ENCODE peak calls at places on chromosomes 5 and 9, in six cellular contexts. One of them, this sample, is unnamed.

GRCh38 chr5:10762178-10762775 is 1.2 kb upstream of the DAP start:
- DNase-seq in HCT116: no peak
- DNase-seq in IMR-90: no peak
- DNase-seq in heart right ventricle: peak; percentile 39
- DNase-seq in transverse colon: peak; percentile 39
- DNase-seq in heart left ventricle: peak; percentile 61
- DNase-seq in this sample: peak; percentile 86

GRCh38 chr5:131394128-131394527 is 130.3 kb downstream of the CDC42SE2 start:
- DNase-seq in HCT116: no peak
- DNase-seq in IMR-90: peak; percentile 69
- DNase-seq in heart left ventricle: no peak
- DNase-seq in transverse colon: no peak
- DNase-seq in heart right ventricle: no peak
- DNase-seq in this sample: no peak

GRCh38 chr5:126503602-126504104 is 80.4 kb downstream of the GRAMD2B start:
- DNase-seq in heart right ventricle: no peak
- DNase-seq in HCT116: no peak
- DNase-seq in IMR-90: peak; percentile 28
- DNase-seq in transverse colon: no peak
- DNase-seq in heart left ventricle: peak; percentile 50
- DNase-seq in this sample: no peak

GRCh38 chr5:135251099-135251498 is 147.9 kb downstream of the MACROH2A1 start:
- DNase-seq in transverse colon: no peak
- DNase-seq in IMR-90: no peak
- DNase-seq in HCT116: no peak
- DNase-seq in heart left ventricle: no peak
- DNase-seq in heart right ventricle: no peak
- DNase-seq in this sample: no peak

GRCh38 chr5:107215581-107215980 is 455.2 kb downstream of the EFNA5 start:
- DNase-seq in transverse colon: no peak
- DNase-seq in heart left ventricle: no peak
- DNase-seq in heart right ventricle: no peak
- DNase-seq in IMR-90: peak; percentile 4
- DNase-seq in HCT116: no peak
- DNase-seq in this sample: no peak

GRCh38 chr5:104706570-104706969 is 1144.0 kb upstream of the NUDT12 start:
- DNase-seq in transverse colon: no peak
- DNase-seq in heart left ventricle: no peak
- DNase-seq in IMR-90: no peak
- DNase-seq in heart right ventricle: no peak
- DNase-seq in HCT116: no peak
- DNase-seq in this sample: no peak

GRCh38 chr5:93273176-93273575 is 307.8 kb downstream of the NR2F1-AS1 start:
- DNase-seq in HCT116: no peak
- DNase-seq in heart right ventricle: no peak
- DNase-seq in heart left ventricle: no peak
- DNase-seq in transverse colon: no peak
- DNase-seq in IMR-90: peak; percentile 84
- DNase-seq in this sample: peak; percentile 43

GRCh38 chr5:169301386-169301930 is 519 bp upstream of the SLIT3 start:
- DNase-seq in IMR-90: no peak
- DNase-seq in heart right ventricle: no peak
- DNase-seq in HCT116: no peak
- DNase-seq in heart left ventricle: peak; percentile 41
- DNase-seq in transverse colon: no peak
- DNase-seq in this sample: no peak

GRCh38 chr5:93831449-93831848 is 90.0 kb upstream of the POU5F2 start:
- DNase-seq in heart right ventricle: no peak
- DNase-seq in HCT116: no peak
- DNase-seq in IMR-90: peak; percentile 94
- DNase-seq in transverse colon: no peak
- DNase-seq in heart left ventricle: no peak
- DNase-seq in this sample: peak; percentile 39

GRCh38 chr5:167332291-167332690 is 959.2 kb upstream of the WWC1 start:
- DNase-seq in heart right ventricle: no peak
- DNase-seq in heart left ventricle: no peak
- DNase-seq in HCT116: no peak
- DNase-seq in transverse colon: no peak
- DNase-seq in IMR-90: no peak
- DNase-seq in this sample: no peak

GRCh38 chr9:136051568-136052432 is 43.3 kb downstream of the NACC2 start:
- DNase-seq in HCT116: peak; percentile 83
- DNase-seq in IMR-90: peak; percentile 94
- DNase-seq in heart right ventricle: peak; percentile 52
- DNase-seq in transverse colon: peak; percentile 84
- DNase-seq in heart left ventricle: peak; percentile 66
- DNase-seq in this sample: peak; percentile 90

GRCh38 chr5:72280655-72281069 is 39.4 kb downstream of the MRPS27 start:
- DNase-seq in IMR-90: peak; percentile 66
- DNase-seq in heart left ventricle: no peak
- DNase-seq in heart right ventricle: no peak
- DNase-seq in HCT116: peak; percentile 39
- DNase-seq in transverse colon: no peak
- DNase-seq in this sample: peak; percentile 37

GRCh38 chr5:124746252-124746915 is at the start of gene ZNF608:
- DNase-seq in transverse colon: peak; percentile 29
- DNase-seq in IMR-90: peak; percentile 78
- DNase-seq in heart right ventricle: no peak
- DNase-seq in HCT116: no peak
- DNase-seq in heart left ventricle: no peak
- DNase-seq in this sample: peak; percentile 89

GRCh38 chr5:6158974-6159863 is 219.1 kb downstream of the MED10 start:
- DNase-seq in heart left ventricle: no peak
- DNase-seq in IMR-90: peak; percentile 21
- DNase-seq in transverse colon: no peak
- DNase-seq in heart right ventricle: no peak
- DNase-seq in HCT116: no peak
- DNase-seq in this sample: no peak

GRCh38 chr5:68259696-68260095 is 44.1 kb downstream of the PIK3R1 start:
- DNase-seq in heart right ventricle: no peak
- DNase-seq in IMR-90: no peak
- DNase-seq in heart left ventricle: no peak
- DNase-seq in transverse colon: no peak
- DNase-seq in HCT116: no peak
- DNase-seq in this sample: no peak

GRCh38 chr5:43242196-43242595 is 50.2 kb downstream of the NIM1K start:
- DNase-seq in HCT116: no peak
- DNase-seq in transverse colon: no peak
- DNase-seq in IMR-90: no peak
- DNase-seq in heart right ventricle: no peak
- DNase-seq in heart left ventricle: no peak
- DNase-seq in this sample: no peak

GRCh38 chr9:86859056-86859455 is 88.2 kb downstream of the GAS1 start:
- DNase-seq in HCT116: no peak
- DNase-seq in heart right ventricle: no peak
- DNase-seq in transverse colon: no peak
- DNase-seq in IMR-90: no peak
- DNase-seq in heart left ventricle: no peak
- DNase-seq in this sample: no peak

GRCh38 chr5:147628054-147628895 is 118.4 kb upstream of the DPYSL3 start:
- DNase-seq in heart left ventricle: peak; percentile 31
- DNase-seq in IMR-90: peak; percentile 55
- DNase-seq in heart right ventricle: no peak
- DNase-seq in transverse colon: peak; percentile 61
- DNase-seq in HCT116: peak; percentile 64
- DNase-seq in this sample: peak; percentile 70

GRCh38 chr5:464446-464842 is 21.5 kb downstream of the EXOC3 start:
- DNase-seq in heart right ventricle: no peak
- DNase-seq in heart left ventricle: no peak
- DNase-seq in transverse colon: peak; percentile 8
- DNase-seq in HCT116: no peak
- DNase-seq in IMR-90: no peak
- DNase-seq in this sample: peak; percentile 39

GRCh38 chr9:84950879-84951811 is 281.6 kb downstream of the NTRK2 start:
- DNase-seq in transverse colon: no peak
- DNase-seq in heart right ventricle: no peak
- DNase-seq in IMR-90: no peak
- DNase-seq in heart left ventricle: no peak
- DNase-seq in HCT116: no peak
- DNase-seq in this sample: no peak

GRCh38 chr9:78707481-78707977 is 410.6 kb downstream of the PSAT1 start:
- DNase-seq in heart left ventricle: no peak
- DNase-seq in HCT116: no peak
- DNase-seq in IMR-90: peak; percentile 74
- DNase-seq in heart right ventricle: no peak
- DNase-seq in transverse colon: no peak
- DNase-seq in this sample: peak; percentile 91

GRCh38 chr5:61706751-61707150 is 374.7 kb downstream of the ZSWIM6 start:
- DNase-seq in HCT116: no peak
- DNase-seq in IMR-90: no peak
- DNase-seq in heart left ventricle: no peak
- DNase-seq in heart right ventricle: no peak
- DNase-seq in transverse colon: no peak
- DNase-seq in this sample: no peak

GRCh38 chr5:151825445-151825844 is 53.7 kb downstream of the G3BP1 start:
- DNase-seq in transverse colon: peak; percentile 57
- DNase-seq in heart left ventricle: peak; percentile 44
- DNase-seq in heart right ventricle: no peak
- DNase-seq in IMR-90: peak; percentile 69
- DNase-seq in HCT116: peak; percentile 36
- DNase-seq in this sample: peak; percentile 57

GRCh38 chr9:127878001-127878651 is 651 bp upstream of the AK1 start:
- DNase-seq in transverse colon: no peak
- DNase-seq in HCT116: no peak
- DNase-seq in heart left ventricle: no peak
- DNase-seq in heart right ventricle: no peak
- DNase-seq in IMR-90: no peak
- DNase-seq in this sample: peak; percentile 31

GRCh38 chr9:129677456-129677855 is 12.0 kb downstream of the PRRX2 start:
- DNase-seq in transverse colon: no peak
- DNase-seq in HCT116: no peak
- DNase-seq in heart right ventricle: no peak
- DNase-seq in IMR-90: no peak
- DNase-seq in heart left ventricle: no peak
- DNase-seq in this sample: no peak

GRCh38 chr5:149285153-149285552 is 13.5 kb downstream of the AFAP1L1 start:
- DNase-seq in heart right ventricle: no peak
- DNase-seq in heart left ventricle: no peak
- DNase-seq in IMR-90: no peak
- DNase-seq in transverse colon: no peak
- DNase-seq in HCT116: no peak
- DNase-seq in this sample: no peak
- H3K4me3 ChIP-seq in heart right ventricle: no peak overlapping the region
- H3K4me3 ChIP-seq in heart left ventricle: no peak overlapping the region
- H3K4me3 ChIP-seq in IMR-90: no peak overlapping the region
- H3K4me3 ChIP-seq in transverse colon: no peak overlapping the region
- H3K4me3 ChIP-seq in HCT116: no peak overlapping the region
- H3K4me3 ChIP-seq in this sample: no peak overlapping the region

DNA sequence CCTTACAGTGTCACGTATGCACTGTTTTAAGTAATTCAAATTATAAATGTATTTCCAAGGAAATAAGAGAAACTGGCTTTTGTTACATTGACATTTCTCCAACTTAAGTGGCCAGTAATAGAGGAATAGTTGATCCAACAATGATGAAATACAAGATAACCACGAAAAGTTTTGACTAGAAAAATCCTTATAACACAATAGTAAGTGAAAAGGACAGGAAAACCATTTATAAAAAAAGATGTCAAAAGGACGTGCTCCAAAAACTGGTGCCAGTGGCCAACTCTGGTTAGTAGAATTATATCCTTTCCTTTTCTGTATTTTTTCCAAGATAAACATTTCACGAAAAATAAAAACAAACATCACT is 210.9 kb downstream of the GAPVD1 start:
- DNase-seq in heart left ventricle: no peak
- DNase-seq in heart right ventricle: no peak
- DNase-seq in transverse colon: no peak
- DNase-seq in HCT116: no peak
- DNase-seq in IMR-90: no peak
- DNase-seq in this sample: no peak
- H3K4me1 ChIP-seq in heart left ventricle: peaks cover 20% of the 10 kb centered on the region
- H3K4me1 ChIP-seq in heart right ventricle: peaks cover 41% of the 10 kb centered on the region
- H3K4me1 ChIP-seq in transverse colon: no peaks in the 10 kb centered on the region
- H3K4me1 ChIP-seq in HCT116: no peaks in the 10 kb centered on the region
- H3K4me1 ChIP-seq in IMR-90: peaks cover 21% of the 10 kb centered on the region
- H3K4me1 ChIP-seq in this sample: peaks cover 24% of the 10 kb centered on the region

DNA sequence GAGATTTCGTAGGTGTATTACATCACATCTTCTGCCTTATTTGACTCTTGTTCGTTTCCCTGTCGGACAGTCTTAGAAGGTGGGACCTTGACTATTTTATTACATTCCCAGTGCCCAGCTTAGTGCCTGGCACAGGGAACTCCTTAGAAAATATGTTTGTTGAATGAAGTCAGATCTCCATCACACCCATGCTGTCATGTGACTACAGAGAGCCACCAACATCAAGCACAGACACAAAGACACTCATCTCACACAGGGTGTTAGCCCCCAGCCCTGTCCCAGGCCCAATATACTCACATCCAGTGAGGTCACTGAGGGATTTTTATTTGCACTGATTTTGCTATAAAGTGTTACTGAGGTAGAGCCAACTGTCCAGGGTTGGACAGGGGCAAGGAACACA is 692 bp upstream of the SRA1 start:
- DNase-seq in IMR-90: no peak
- DNase-seq in transverse colon: no peak
- DNase-seq in heart left ventricle: no peak
- DNase-seq in heart right ventricle: no peak
- DNase-seq in HCT116: no peak
- DNase-seq in this sample: no peak
- H3K4me3 ChIP-seq in IMR-90: no peak overlapping the region
- H3K4me3 ChIP-seq in transverse colon: no peak overlapping the region
- H3K4me3 ChIP-seq in heart left ventricle: no peak overlapping the region
- H3K4me3 ChIP-seq in heart right ventricle: no peak overlapping the region
- H3K4me3 ChIP-seq in HCT116: peak overlapping the region; percentile 82
- H3K4me3 ChIP-seq in this sample: peak overlapping the region; percentile 78

GRCh38 chr9:36136894-36137391 is 410 bp downstream of the GLIPR2 start:
- DNase-seq in HCT116: no peak
- DNase-seq in IMR-90: no peak
- DNase-seq in heart left ventricle: no peak
- DNase-seq in heart right ventricle: peak; percentile 45
- DNase-seq in transverse colon: no peak
- DNase-seq in this sample: no peak

GRCh38 chr9:36138901-36139300 is 2.4 kb downstream of the GLIPR2 start:
- DNase-seq in heart left ventricle: no peak
- DNase-seq in IMR-90: no peak
- DNase-seq in HCT116: no peak
- DNase-seq in heart right ventricle: no peak
- DNase-seq in transverse colon: no peak
- DNase-seq in this sample: no peak

GRCh38 chr9:36136277-36136893 is at the start of gene GLIPR2:
- DNase-seq in HCT116: peak; percentile 26
- DNase-seq in heart left ventricle: peak; percentile 89
- DNase-seq in IMR-90: peak; percentile 65
- DNase-seq in transverse colon: peak; percentile 87
- DNase-seq in heart right ventricle: peak; percentile 81
- DNase-seq in this sample: peak; percentile 64

GRCh38 chr9:36138496-36138895 is 2.0 kb downstream of the GLIPR2 start:
- DNase-seq in transverse colon: no peak
- DNase-seq in HCT116: no peak
- DNase-seq in IMR-90: no peak
- DNase-seq in heart left ventricle: no peak
- DNase-seq in heart right ventricle: no peak
- DNase-seq in this sample: no peak

GRCh38 chr9:36137392-36138004 is 965 bp downstream of the GLIPR2 start:
- DNase-seq in transverse colon: peak; percentile 31
- DNase-seq in heart right ventricle: no peak
- DNase-seq in heart left ventricle: peak; percentile 55
- DNase-seq in HCT116: no peak
- DNase-seq in IMR-90: peak; percentile 38
- DNase-seq in this sample: no peak
- H3K4me1 ChIP-seq in transverse colon: peaks cover 54% of the 10 kb centered on the region
- H3K4me1 ChIP-seq in heart right ventricle: peaks cover 20% of the 10 kb centered on the region
- H3K4me1 ChIP-seq in heart left ventricle: peaks cover 8% of the 10 kb centered on the region
- H3K4me1 ChIP-seq in HCT116: no peaks in the 10 kb centered on the region
- H3K4me1 ChIP-seq in IMR-90: peaks cover 17% of the 10 kb centered on the region
- H3K4me1 ChIP-seq in this sample: peaks cover 26% of the 10 kb centered on the region